ENCODE peak calls at places on chromosomes 2 and 18, in six cellular contexts. One of them, this sample, is unnamed. For H3K27me3, the result is how much of the 10 kb centered on the place peaks cover.

GRCh38 chr2:172702451-172702850 is 33.2 kb upstream of the RAPGEF4 start:
- DNase-seq in IMR-90: no peak
- DNase-seq in mesendoderm: no peak
- DNase-seq in neuronal stem cell: no peak
- DNase-seq in mesenchymal stem cell: no peak
- DNase-seq in H1: no peak
- DNase-seq in this sample: no peak

GRCh38 chr2:169664978-169665930 is 29.0 kb downstream of the CFAP210 start:
- DNase-seq in IMR-90: peak
- DNase-seq in mesendoderm: no peak
- DNase-seq in neuronal stem cell: no peak
- DNase-seq in mesenchymal stem cell: no peak
- DNase-seq in H1: no peak
- DNase-seq in this sample: peak

GRCh38 chr2:200603972-200604371 is 18.2 kb downstream of the AOX1 start:
- DNase-seq in IMR-90: peak
- DNase-seq in mesendoderm: peak
- DNase-seq in neuronal stem cell: no peak
- DNase-seq in mesenchymal stem cell: peak
- DNase-seq in H1: no peak
- DNase-seq in this sample: peak

GRCh38 chr2:2796207-2796606 is 465.1 kb upstream of the MYT1L start:
- DNase-seq in IMR-90: no peak
- DNase-seq in mesendoderm: no peak
- DNase-seq in neuronal stem cell: no peak
- DNase-seq in mesenchymal stem cell: no peak
- DNase-seq in H1: no peak
- DNase-seq in this sample: no peak

GRCh38 chr2:181178823-181179412 is 198.5 kb downstream of the UBE2E3 start:
- DNase-seq in IMR-90: no peak
- DNase-seq in mesendoderm: peak
- DNase-seq in neuronal stem cell: no peak
- DNase-seq in mesenchymal stem cell: no peak
- DNase-seq in H1: no peak
- DNase-seq in this sample: peak

GRCh38 chr2:162007447-162008040 is 66.5 kb downstream of the DPP4 start:
- DNase-seq in IMR-90: peak
- DNase-seq in mesendoderm: no peak
- DNase-seq in neuronal stem cell: no peak
- DNase-seq in mesenchymal stem cell: peak
- DNase-seq in H1: no peak
- DNase-seq in this sample: no peak

GRCh38 chr2:111094686-111095085 is 26.0 kb upstream of the BCL2L11 start:
- DNase-seq in IMR-90: no peak
- DNase-seq in mesendoderm: no peak
- DNase-seq in neuronal stem cell: no peak
- DNase-seq in mesenchymal stem cell: no peak
- DNase-seq in H1: no peak
- DNase-seq in this sample: no peak

GRCh38 chr2:64327510-64328414 is 126.2 kb upstream of the LGALSL start:
- DNase-seq in IMR-90: no peak
- DNase-seq in mesendoderm: peak
- DNase-seq in neuronal stem cell: no peak
- DNase-seq in mesenchymal stem cell: peak
- DNase-seq in H1: peak
- DNase-seq in this sample: peak

GRCh38 chr2:36708119-36708741 is 11.7 kb downstream of the VIT start:
- DNase-seq in IMR-90: peak
- DNase-seq in mesendoderm: no peak
- DNase-seq in neuronal stem cell: no peak
- DNase-seq in mesenchymal stem cell: no peak
- DNase-seq in H1: peak
- DNase-seq in this sample: peak

GRCh38 chr18:14922965-14923565 is 175.1 kb downstream of the ANKRD30B start:
- DNase-seq in IMR-90: no peak
- DNase-seq in mesendoderm: no peak
- DNase-seq in neuronal stem cell: no peak
- DNase-seq in mesenchymal stem cell: no peak
- DNase-seq in H1: no peak
- DNase-seq in this sample: no peak

GRCh38 chr2:150041721-150042450 is 445.6 kb downstream of the RND3 start:
- DNase-seq in IMR-90: peak
- DNase-seq in mesendoderm: no peak
- DNase-seq in neuronal stem cell: no peak
- DNase-seq in mesenchymal stem cell: no peak
- DNase-seq in H1: no peak
- DNase-seq in this sample: no peak

GRCh38 chr18:74806700-74807416 is 209.2 kb downstream of the ZNF407 start:
- DNase-seq in IMR-90: peak
- DNase-seq in mesendoderm: peak
- DNase-seq in neuronal stem cell: no peak
- DNase-seq in mesenchymal stem cell: peak
- DNase-seq in H1: no peak
- DNase-seq in this sample: peak

GRCh38 chr2:112629224-112629623 is 16.5 kb upstream of the SLC20A1 start:
- DNase-seq in IMR-90: no peak
- DNase-seq in mesendoderm: no peak
- DNase-seq in neuronal stem cell: no peak
- DNase-seq in mesenchymal stem cell: no peak
- DNase-seq in H1: no peak
- DNase-seq in this sample: peak

GRCh38 chr2:101597347-101597944 is 100.1 kb upstream of the MAP4K4 start:
- DNase-seq in IMR-90: peak
- DNase-seq in mesendoderm: peak
- DNase-seq in neuronal stem cell: no peak
- DNase-seq in mesenchymal stem cell: no peak
- DNase-seq in H1: no peak
- DNase-seq in this sample: no peak

GRCh38 chr2:169572821-169573159 is 875 bp downstream of the FASTKD1 start:
- DNase-seq in IMR-90: no peak
- DNase-seq in mesendoderm: no peak
- DNase-seq in neuronal stem cell: no peak
- DNase-seq in mesenchymal stem cell: no peak
- DNase-seq in H1: no peak
- DNase-seq in this sample: no peak

GRCh38 chr2:29459445-29460179 is 344.4 kb downstream of the CLIP4 start:
- DNase-seq in IMR-90: peak
- DNase-seq in mesendoderm: no peak
- DNase-seq in neuronal stem cell: no peak
- DNase-seq in mesenchymal stem cell: peak
- DNase-seq in H1: no peak
- DNase-seq in this sample: no peak

GRCh38 chr2:176931588-176932563 is 280.7 kb upstream of the HNRNPA3 start:
- DNase-seq in IMR-90: no peak
- DNase-seq in mesendoderm: peak
- DNase-seq in neuronal stem cell: no peak
- DNase-seq in mesenchymal stem cell: peak
- DNase-seq in H1: no peak
- DNase-seq in this sample: peak

GRCh38 chr2:112923967-112924338 is 13.0 kb downstream of the IL37 start:
- DNase-seq in IMR-90: no peak
- DNase-seq in mesendoderm: no peak
- DNase-seq in neuronal stem cell: no peak
- DNase-seq in mesenchymal stem cell: no peak
- DNase-seq in H1: no peak
- DNase-seq in this sample: no peak

GRCh38 chr2:134932864-134933526 is 14.4 kb downstream of the CCNT2 start:
- DNase-seq in IMR-90: no peak
- DNase-seq in mesendoderm: no peak
- DNase-seq in neuronal stem cell: no peak
- DNase-seq in mesenchymal stem cell: no peak
- DNase-seq in H1: no peak
- DNase-seq in this sample: no peak

GRCh38 chr2:54350422-54350821 is 94.4 kb upstream of the TSPYL6 start:
- DNase-seq in IMR-90: no peak
- DNase-seq in mesendoderm: no peak
- DNase-seq in neuronal stem cell: no peak
- DNase-seq in mesenchymal stem cell: no peak
- DNase-seq in H1: no peak
- DNase-seq in this sample: no peak

GRCh38 chr2:23381084-23381483 is 3.9 kb upstream of the KLHL29 start:
- DNase-seq in IMR-90: peak
- DNase-seq in mesendoderm: peak
- DNase-seq in neuronal stem cell: no peak
- DNase-seq in mesenchymal stem cell: peak
- DNase-seq in H1: no peak
- DNase-seq in this sample: peak

GRCh38 chr2:75200140-75200985 is 1.0 kb upstream of the TACR1 start:
- DNase-seq in IMR-90: peak
- DNase-seq in mesendoderm: peak
- DNase-seq in neuronal stem cell: peak
- DNase-seq in mesenchymal stem cell: peak
- DNase-seq in H1: peak
- DNase-seq in this sample: peak

GRCh38 chr18:21735452-21736015 is 5.1 kb upstream of the MIB1 start:
- DNase-seq in IMR-90: peak
- DNase-seq in mesendoderm: peak
- DNase-seq in neuronal stem cell: no peak
- DNase-seq in mesenchymal stem cell: peak
- DNase-seq in H1: peak
- DNase-seq in this sample: no peak

GRCh38 chr2:150832686-150833085 is 345.2 kb upstream of the RND3 start:
- DNase-seq in IMR-90: peak
- DNase-seq in mesendoderm: no peak
- DNase-seq in neuronal stem cell: no peak
- DNase-seq in mesenchymal stem cell: no peak
- DNase-seq in H1: no peak
- DNase-seq in this sample: no peak

GRCh38 chr2:65413610-65414009 is 18.8 kb downstream of the SPRED2 start:
- DNase-seq in IMR-90: peak
- DNase-seq in mesendoderm: no peak
- DNase-seq in neuronal stem cell: no peak
- DNase-seq in mesenchymal stem cell: peak
- DNase-seq in H1: no peak
- DNase-seq in this sample: peak

GRCh38 chr2:18176679-18177215 is 298.3 kb downstream of the KCNS3 start:
- DNase-seq in IMR-90: no peak
- DNase-seq in mesendoderm: no peak
- DNase-seq in neuronal stem cell: no peak
- DNase-seq in mesenchymal stem cell: no peak
- DNase-seq in H1: no peak
- DNase-seq in this sample: no peak

GRCh38 chr18:60585670-60586069 is 213.1 kb upstream of the MC4R start:
- DNase-seq in IMR-90: no peak
- DNase-seq in mesendoderm: no peak
- DNase-seq in neuronal stem cell: no peak
- DNase-seq in mesenchymal stem cell: no peak
- DNase-seq in H1: no peak
- DNase-seq in this sample: no peak

GRCh38 chr2:43199492-43200481 is 26.6 kb downstream of the ZFP36L2 start:
- DNase-seq in IMR-90: peak
- DNase-seq in mesendoderm: peak
- DNase-seq in neuronal stem cell: no peak
- DNase-seq in mesenchymal stem cell: peak
- DNase-seq in H1: no peak
- DNase-seq in this sample: peak

GRCh38 chr2:28662044-28662443 is 89.6 kb upstream of the PPP1CB start:
- DNase-seq in IMR-90: no peak
- DNase-seq in mesendoderm: no peak
- DNase-seq in neuronal stem cell: no peak
- DNase-seq in mesenchymal stem cell: peak
- DNase-seq in H1: no peak
- DNase-seq in this sample: no peak

GRCh38 chr18:32093106-32093511 is 1.4 kb downstream of the RNF138 start:
- DNase-seq in IMR-90: peak
- DNase-seq in mesendoderm: peak
- DNase-seq in neuronal stem cell: peak
- DNase-seq in mesenchymal stem cell: peak
- DNase-seq in H1: peak
- DNase-seq in this sample: peak

GRCh38 chr2:117979911-117980341 is 33.9 kb downstream of the CCDC93 start:
- DNase-seq in IMR-90: no peak
- DNase-seq in mesendoderm: no peak
- DNase-seq in neuronal stem cell: no peak
- DNase-seq in mesenchymal stem cell: no peak
- DNase-seq in H1: no peak
- DNase-seq in this sample: no peak

GRCh38 chr18:76402026-76402990 is 92.7 kb downstream of the ZNF516 start:
- DNase-seq in IMR-90: no peak
- DNase-seq in mesendoderm: no peak
- DNase-seq in neuronal stem cell: no peak
- DNase-seq in mesenchymal stem cell: no peak
- DNase-seq in H1: no peak
- DNase-seq in this sample: no peak

GRCh38 chr18:76405280-76405679 is 89.8 kb downstream of the ZNF516 start:
- DNase-seq in IMR-90: no peak
- DNase-seq in mesendoderm: no peak
- DNase-seq in neuronal stem cell: no peak
- DNase-seq in mesenchymal stem cell: no peak
- DNase-seq in H1: no peak
- DNase-seq in this sample: no peak

GRCh38 chr18:76406791-76407190 is 88.3 kb downstream of the ZNF516 start:
- DNase-seq in IMR-90: no peak
- DNase-seq in mesendoderm: no peak
- DNase-seq in neuronal stem cell: no peak
- DNase-seq in mesenchymal stem cell: no peak
- DNase-seq in H1: no peak
- DNase-seq in this sample: no peak

GRCh38 chr18:76405761-76406356 is 89.2 kb downstream of the ZNF516 start:
- DNase-seq in IMR-90: peak
- DNase-seq in mesendoderm: peak
- DNase-seq in neuronal stem cell: peak
- DNase-seq in mesenchymal stem cell: peak
- DNase-seq in H1: peak
- DNase-seq in this sample: peak

GRCh38 chr18:76404345-76404831 is 90.7 kb downstream of the ZNF516 start:
- DNase-seq in IMR-90: no peak
- DNase-seq in mesendoderm: no peak
- DNase-seq in neuronal stem cell: no peak
- DNase-seq in mesenchymal stem cell: no peak
- DNase-seq in H1: no peak
- DNase-seq in this sample: no peak
- H3K23ac ChIP-seq in IMR-90: no peak
- H3K23ac ChIP-seq in mesendoderm: no peak
- H3K23ac ChIP-seq in neuronal stem cell: peak
- H3K23ac ChIP-seq in mesenchymal stem cell: no peak
- H3K23ac ChIP-seq in H1: no peak
- H3K23ac ChIP-seq in this sample: no peak

GRCh38 chr2:106577252-106577651 is 90.1 kb downstream of the CD8B2 start:
- DNase-seq in IMR-90: no peak
- DNase-seq in mesendoderm: no peak
- DNase-seq in neuronal stem cell: no peak
- DNase-seq in mesenchymal stem cell: no peak
- DNase-seq in H1: no peak
- DNase-seq in this sample: no peak
- H3K27me3 ChIP-seq in IMR-90: under half
- H3K27me3 ChIP-seq in mesendoderm: under half
- H3K27me3 ChIP-seq in neuronal stem cell: under half
- H3K27me3 ChIP-seq in mesenchymal stem cell: under half
- H3K27me3 ChIP-seq in H1: under half
- H3K27me3 ChIP-seq in this sample: under half

GRCh38 chr2:33289961-33290360 is 186.5 kb upstream of the RASGRP3 start:
- DNase-seq in IMR-90: no peak
- DNase-seq in mesendoderm: no peak
- DNase-seq in neuronal stem cell: no peak
- DNase-seq in mesenchymal stem cell: peak
- DNase-seq in H1: no peak
- DNase-seq in this sample: no peak
- H3K23ac ChIP-seq in IMR-90: peak
- H3K23ac ChIP-seq in mesendoderm: no peak
- H3K23ac ChIP-seq in neuronal stem cell: no peak
- H3K23ac ChIP-seq in mesenchymal stem cell: no peak
- H3K23ac ChIP-seq in H1: no peak
- H3K23ac ChIP-seq in this sample: no peak

GRCh38 chr18:48388478-48388877 is 20.7 kb downstream of the ZBTB7C start:
- DNase-seq in IMR-90: no peak
- DNase-seq in mesendoderm: no peak
- DNase-seq in neuronal stem cell: no peak
- DNase-seq in mesenchymal stem cell: no peak
- DNase-seq in H1: no peak
- DNase-seq in this sample: no peak
- H3K27me3 ChIP-seq in IMR-90: under half
- H3K27me3 ChIP-seq in mesendoderm: under half
- H3K27me3 ChIP-seq in neuronal stem cell: under half
- H3K27me3 ChIP-seq in mesenchymal stem cell: under half
- H3K27me3 ChIP-seq in H1: under half
- H3K27me3 ChIP-seq in this sample: under half

This sample was measured in trophoblast cell.